ENCODE peak calls at places on chromosomes 2 and 18, in four cellular contexts. A is neuronal stem cell, S is mesenchymal stem cell, N is H1. X is an unnamed sample.
A peak's percentile ranks its signal among the peaks of the same experiment; 100 is the strongest.

GRCh38 chr2:73946215-73946614 is 19.5 kb downstream of the DGUOK start:
- DNase-seq in A (no peak), S (no peak), N (no peak), X (no peak)

GRCh38 chr2:31886700-31887099 is 124.1 kb downstream of the MEMO1 start:
- DNase-seq in A (peak; percentile 3), S (peak; percentile 21), N (peak; percentile 33), X (peak; percentile 66)

GRCh38 chr18:45664824-45665763 is 49.8 kb downstream of the SLC14A2 start:
- DNase-seq in A (peak; percentile 74), S (peak; percentile 69), N (peak; percentile 27), X (peak; percentile 62)

GRCh38 chr2:106996136-106996769 is 110.3 kb upstream of the ST6GAL2 start:
- DNase-seq in A (no peak), S (no peak), N (no peak), X (no peak)

GRCh38 chr2:75099521-75099922 is 99.8 kb downstream of the TACR1 start:
- DNase-seq in A (no peak), S (no peak), N (no peak), X (no peak)

GRCh38 chr2:43240762-43241150 is 14.3 kb upstream of the ZFP36L2 start:
- DNase-seq in A (no peak), S (no peak), N (no peak), X (no peak)

GRCh38 chr18:74139888-74140287 is 7.7 kb downstream of the FBXO15 start:
- DNase-seq in A (no peak), S (peak; percentile 74), N (no peak), X (no peak)

GRCh38 chr2:239022437-239023260 is 174.8 kb downstream of the TWIST2 start:
- DNase-seq in A (no peak), S (no peak), N (no peak), X (no peak)

GRCh38 chr18:72672364-72673151 is 128.4 kb upstream of the CBLN2 start:
- DNase-seq in A (peak; percentile 27), S (peak; percentile 16), N (no peak), X (no peak)

GRCh38 chr2:85273732-85274731 is 53.8 kb downstream of the TGOLN2 start:
- DNase-seq in A (no peak), S (peak; percentile 80), N (no peak), X (no peak)

GRCh38 chr2:64367444-64367843 is 86.5 kb upstream of the LGALSL start:
- DNase-seq in A (no peak), S (no peak), N (no peak), X (no peak)

GRCh38 chr2:215635788-215636139 is 199.9 kb upstream of the FN1 start:
- DNase-seq in A (no peak), S (peak; percentile 53), N (no peak), X (no peak)

DNA sequence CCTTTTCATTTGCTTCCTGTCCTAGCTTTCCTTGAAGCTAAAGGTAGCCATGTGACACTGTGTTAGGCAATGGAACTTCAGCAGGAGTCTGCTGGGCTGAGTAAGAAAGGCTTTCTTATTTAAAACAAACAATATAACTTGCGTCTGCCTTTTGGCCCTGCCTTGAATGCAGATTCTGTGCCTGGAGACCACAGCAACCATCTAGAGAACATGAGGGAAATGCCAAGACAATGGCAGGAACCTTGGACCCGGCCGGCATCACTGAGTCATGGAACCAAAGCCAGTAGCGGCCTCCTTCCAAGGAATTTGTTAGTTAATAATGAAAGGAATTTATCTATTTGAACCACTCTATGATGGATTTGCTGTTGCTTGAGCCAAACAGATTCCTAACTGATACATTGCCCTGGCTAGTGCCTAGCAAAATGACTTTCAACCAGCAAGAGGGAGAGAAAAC is 207.5 kb upstream of the EPHA4 start:
- DNase-seq in A (no peak), S (peak; percentile 15), N (no peak), X (no peak)
- H3K9ac ChIP-seq in A (no peak overlapping the region), S (peak overlapping the region; percentile 71), N (no peak overlapping the region), X (no peak overlapping the region)

DNA sequence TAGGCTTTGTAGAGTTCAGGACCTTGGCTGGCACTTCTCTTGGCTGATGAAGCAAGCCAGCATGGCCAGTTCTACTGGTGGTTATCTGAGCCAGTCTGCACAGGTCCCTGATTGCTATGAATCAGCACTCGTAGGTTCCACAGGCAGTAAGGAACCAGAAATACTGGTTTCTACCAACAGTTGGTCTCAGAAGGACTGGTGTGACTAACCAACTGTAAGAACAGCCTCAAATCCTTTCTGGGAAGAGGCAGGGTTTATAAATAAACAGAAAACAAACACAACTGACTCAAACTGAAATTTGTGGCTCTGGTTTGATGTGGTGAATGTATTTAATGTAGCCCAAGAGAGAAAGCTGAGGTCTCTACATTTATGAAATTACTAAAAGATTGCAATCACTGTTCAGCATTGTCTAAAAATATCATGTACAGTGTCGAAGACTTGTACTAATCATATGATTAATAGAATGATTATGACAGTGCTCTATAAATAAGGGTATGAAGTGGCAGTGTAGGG is 44.1 kb upstream of the RAPH1 start:
- DNase-seq in A (no peak), S (peak; percentile 92), N (no peak), X (peak; percentile 33)
- H2BK12ac ChIP-seq in A (no peak overlapping the region), S (no peak overlapping the region), N (no peak overlapping the region), X (no peak overlapping the region)

GRCh38 chr2:203510256-203510940 is 24.7 kb downstream of the RAPH1 start:
- DNase-seq in A (no peak), S (no peak), N (no peak), X (no peak)

DNA sequence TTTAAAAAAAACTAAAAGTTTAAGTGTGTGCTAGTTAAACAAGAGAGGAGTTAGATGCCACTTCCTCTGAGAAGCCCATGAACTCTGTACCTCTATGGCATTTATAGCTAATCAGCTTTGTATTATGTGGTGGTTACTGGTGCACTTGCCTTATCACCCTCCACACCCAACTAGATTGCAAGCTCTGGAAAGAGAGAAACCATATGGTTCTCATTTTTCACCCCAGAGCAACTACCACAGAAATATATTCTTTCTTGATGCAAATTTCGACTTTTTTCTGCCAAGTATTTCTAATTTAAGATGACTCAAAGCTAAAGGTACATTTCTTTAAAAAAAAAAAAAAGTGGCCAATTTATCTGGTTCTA is 24.2 kb downstream of the RAPH1 start:
- DNase-seq in A (no peak), S (no peak), N (no peak), X (no peak)
- H3K9ac ChIP-seq in A (no peak overlapping the region), S (no peak overlapping the region), N (no peak overlapping the region), X (no peak overlapping the region)

DNA sequence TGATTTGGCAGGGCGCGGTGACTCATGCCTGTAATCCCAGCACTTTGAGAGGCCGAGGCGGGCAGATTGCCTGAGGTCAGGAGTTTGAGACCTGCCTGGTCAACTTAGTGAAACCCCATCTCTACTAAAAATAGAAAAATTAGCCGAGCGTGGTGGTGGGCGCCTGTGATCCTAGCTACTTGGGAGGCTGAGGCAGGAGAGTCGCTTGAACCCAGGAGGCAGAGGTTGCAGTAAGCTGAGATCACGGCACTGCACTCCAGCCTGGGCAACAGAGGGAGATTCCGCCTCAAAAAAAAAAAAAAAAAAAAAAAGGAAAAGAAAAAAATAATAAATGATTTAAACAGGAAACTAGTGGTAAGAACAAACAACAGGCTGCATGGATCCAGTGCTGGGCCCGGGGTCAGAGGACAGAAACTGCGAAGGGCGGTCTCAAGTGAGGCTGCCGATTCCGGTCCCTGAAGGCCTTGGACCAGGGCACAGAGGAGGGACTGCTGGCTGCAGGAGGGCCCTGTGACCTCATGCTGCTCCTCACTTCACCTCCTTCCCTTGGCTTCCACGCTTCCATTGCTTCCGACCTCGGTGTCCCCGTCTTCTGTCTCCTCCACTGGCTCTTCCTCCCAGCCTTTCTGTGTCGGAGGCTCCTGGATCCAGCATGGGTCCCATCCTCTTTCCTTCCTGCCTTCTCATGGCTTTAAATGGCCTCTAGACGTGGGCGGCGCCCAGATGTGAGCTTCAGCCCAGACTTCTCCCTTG is 2.1 kb upstream of the GRHL1 start:
- DNase-seq in A (no peak), S (no peak), N (no peak), X (no peak)
- H2BK12ac ChIP-seq in A (no peak overlapping the region), S (no peak overlapping the region), N (peak overlapping the region; percentile 50), X (no peak overlapping the region)

X was measured in H9.